ENCODE peak calls at places on chromosomes 4 and X, in four cellular contexts. Q, F, X and W are unnamed samples. For H3K4me1, the result is how much of the 10 kb centered on the place peaks cover.

GRCh38 chr4:158353541-158354304 is 143.4 kb downstream of the TMEM144 start:
- DNase-seq in X (no peak), F (no peak), Q (no peak), W (no peak)

GRCh38 chr4:182338059-182338458 is 94.9 kb downstream of the TENM3 start:
- DNase-seq in F (no peak), Q (no peak), X (no peak), W (no peak)

GRCh38 chrX:41332408-41332987 is 1.5 kb upstream of the DDX3X start:
- DNase-seq in F (peak), Q (peak), X (no peak), W (no peak)

GRCh38 chr4:76830612-76831474 is 67.1 kb downstream of the SOWAHB start:
- DNase-seq in Q (peak), F (peak), X (peak), W (no peak)

GRCh38 chr4:74366367-74366891 is 1.5 kb downstream of the EREG start:
- DNase-seq in F (no peak), Q (no peak), X (no peak), W (no peak)

GRCh38 chr4:27684501-27685077 is 823.9 kb downstream of the STIM2 start:
- DNase-seq in X (peak), F (peak), Q (peak), W (peak)

GRCh38 chr4:81472249-81473085 is 760 bp upstream of the RASGEF1B start:
- DNase-seq in F (peak), Q (no peak), X (peak), W (peak)

GRCh38 chr4:41865981-41866798 is 69.0 kb upstream of the TMEM33 start:
- DNase-seq in Q (no peak), X (no peak), F (no peak), W (peak)

GRCh38 chr4:152308925-152309324 is 227.0 kb downstream of the FBXW7 start:
- DNase-seq in F (no peak), Q (no peak), X (no peak), W (no peak)

GRCh38 chrX:39900788-39901170 is 197.0 kb downstream of the BCOR start:
- DNase-seq in F (no peak), X (no peak), Q (no peak), W (no peak)
- H3K4me1 ChIP-seq in F (under half), X (under half), Q (under half), W (under half)

DNA sequence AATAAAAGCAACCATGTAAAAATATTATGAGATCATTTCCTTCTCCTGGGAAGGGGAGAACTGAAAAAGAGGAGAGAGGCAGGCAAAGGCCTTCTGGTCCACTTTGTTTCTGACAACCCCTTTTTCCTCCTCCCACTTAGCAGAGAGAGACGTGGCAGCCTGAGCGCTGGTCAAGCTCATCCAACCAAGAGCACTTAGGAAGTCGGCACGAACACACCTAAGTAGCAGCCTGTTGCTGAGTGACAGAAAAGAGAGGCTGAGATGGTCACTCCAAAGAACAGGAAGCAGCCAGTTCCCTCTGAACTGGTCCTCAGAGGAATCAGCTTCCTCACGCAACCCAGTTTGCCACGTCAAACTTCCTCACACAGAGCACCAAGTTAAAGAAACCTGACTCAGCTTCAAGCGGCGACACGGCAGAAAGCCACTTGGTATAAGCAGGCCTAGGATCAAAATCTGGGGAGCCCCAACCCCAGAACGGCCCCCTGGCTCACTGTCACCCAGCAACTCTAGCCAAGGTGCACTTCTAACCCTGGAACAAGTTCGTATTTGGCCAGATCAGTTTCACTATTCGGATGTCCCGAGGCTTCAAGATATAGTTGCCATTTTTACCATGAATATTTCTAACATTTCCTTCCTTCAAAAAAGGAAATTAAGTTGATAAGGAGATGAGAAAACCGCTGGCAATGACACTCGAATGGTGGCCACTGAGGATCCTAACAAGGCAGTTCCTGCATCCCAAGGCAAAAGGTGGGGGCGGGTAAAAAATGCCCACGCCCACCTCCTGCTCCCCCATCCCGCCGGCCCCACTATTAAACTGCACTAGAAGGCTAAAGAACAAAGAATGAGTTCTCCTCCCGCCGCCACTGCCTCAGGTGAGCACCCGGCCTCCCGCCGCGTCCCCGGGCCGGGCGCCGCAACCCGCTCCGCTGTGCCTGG is 698 bp downstream of the SEC24D start:
- DNase-seq in F (peak), Q (peak), X (peak), W (peak)
- H4K91ac ChIP-seq in F (peak), Q (peak), X (no peak), W (no peak)

GRCh38 chr4:141329174-141329569 is 108.5 kb downstream of the ZNF330 start:
- DNase-seq in F (peak), X (no peak), Q (peak), W (no peak)

GRCh38 chr4:141328550-141329173 is 108.0 kb downstream of the ZNF330 start:
- DNase-seq in F (peak), Q (no peak), X (no peak), W (no peak)

GRCh38 chr4:141335166-141335565 is 114.5 kb downstream of the ZNF330 start:
- DNase-seq in Q (no peak), X (no peak), F (no peak), W (no peak)

GRCh38 chr4:141331534-141332358 is 111.1 kb downstream of the ZNF330 start:
- DNase-seq in X (no peak), Q (no peak), F (no peak), W (no peak)
- H3K4me1 ChIP-seq in X (under half), Q (under half), F (under half), W (under half)

GRCh38 chr4:2245787-2246275 is 3.9 kb upstream of the HAUS3 start:
- DNase-seq in X (no peak), Q (no peak), F (no peak), W (no peak)

GRCh38 chr4:2246384-2247127 is 4.6 kb upstream of the HAUS3 start:
- DNase-seq in X (no peak), Q (no peak), F (no peak), W (no peak)

GRCh38 chr4:2243682-2244380 is 1.9 kb upstream of the HAUS3 start:
- DNase-seq in X (no peak), F (peak), Q (peak), W (peak)

GRCh38 chr4:2247128-2248043 is 5.5 kb upstream of the HAUS3 start:
- DNase-seq in F (no peak), X (no peak), Q (no peak), W (no peak)

DNA sequence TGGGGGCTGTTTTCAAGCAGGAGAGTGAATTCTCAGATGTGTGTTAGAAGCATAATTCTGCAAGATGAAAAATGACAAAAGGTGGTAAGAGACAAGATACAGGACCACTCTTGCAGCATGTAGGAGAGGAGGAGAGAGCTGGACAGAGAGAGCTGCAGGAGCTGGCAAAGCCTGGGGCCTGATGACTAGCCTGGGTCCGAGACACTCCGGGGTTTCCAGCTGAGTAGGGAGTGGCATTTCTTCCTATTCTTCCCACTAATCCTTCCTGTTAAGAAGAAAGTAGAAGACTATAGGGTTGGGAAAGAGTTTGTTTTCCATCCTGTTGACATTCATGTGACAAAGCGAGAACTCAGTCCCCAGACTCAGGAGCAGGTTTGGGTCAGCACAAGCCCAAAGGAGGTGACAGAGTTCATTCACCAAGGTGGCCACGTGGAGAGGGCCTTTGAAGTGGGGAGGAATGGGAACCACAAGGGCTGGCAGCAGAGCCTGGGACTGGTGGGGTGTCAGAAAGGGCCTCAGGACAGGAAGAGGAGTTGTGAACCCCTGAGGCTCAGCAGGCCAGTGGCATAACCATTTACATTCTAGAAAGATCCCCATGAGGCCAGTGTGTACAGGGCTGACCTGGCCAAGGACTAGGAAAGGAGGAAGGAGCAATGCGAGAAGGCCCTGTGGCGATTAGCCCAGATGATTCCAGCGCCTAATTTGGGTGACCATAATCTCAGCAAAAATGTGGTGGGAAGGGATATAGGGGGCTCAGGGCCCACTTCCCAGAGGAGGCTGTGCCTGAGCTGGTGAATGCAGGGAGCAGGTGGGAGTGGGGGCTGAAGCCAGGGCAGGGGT is 3.2 kb upstream of the HAUS3 start:
- DNase-seq in X (no peak), F (no peak), Q (no peak), W (peak)
- H4K91ac ChIP-seq in X (no peak), F (no peak), Q (no peak), W (no peak)

GRCh38 chr4:87049508-87049907 is 114.7 kb downstream of the AFF1 start:
- DNase-seq in Q (no peak), X (no peak), F (no peak), W (no peak)

GRCh38 chr4:87052615-87053014 is 117.8 kb downstream of the AFF1 start:
- DNase-seq in Q (no peak), X (no peak), F (no peak), W (no peak)

GRCh38 chr4:87050596-87050995 is 115.8 kb downstream of the AFF1 start:
- DNase-seq in Q (no peak), X (no peak), F (no peak), W (no peak)

GRCh38 chr4:87053064-87053693 is 118.4 kb downstream of the AFF1 start:
- DNase-seq in Q (peak), X (no peak), F (no peak), W (no peak)

GRCh38 chr4:87051121-87051713 is 116.4 kb downstream of the AFF1 start:
- DNase-seq in Q (peak), F (peak), X (no peak), W (no peak)
- H3K4me1 ChIP-seq in Q (under half), F (under half), X (under half), W (under half)